ENCODE peak calls at places on chromosomes 6 and 20, in eight cellular contexts. Z is body of pancreas, O is ovary, T is neural progenitor cell, L is cardiac muscle cell, V is stomach, B is trophoblast cell, X is mesendoderm. D is an unnamed sample.

GRCh38 chr20:18156045-18156444 is 18.4 kb downstream of the KAT14 start:
- DNase-seq in Z (no peak), O (no peak), T (no peak), L (no peak), V (no peak), B (no peak), X (no peak), D (no peak)

GRCh38 chr6:148218542-148219258 is 123.9 kb upstream of the SASH1 start:
- DNase-seq in Z (no peak), O (no peak), T (no peak), L (no peak), V (no peak), B (no peak), X (no peak), D (no peak)

GRCh38 chr20:59745716-59746115 is 141.4 kb downstream of the PHACTR3 start:
- DNase-seq in Z (no peak), O (no peak), T (no peak), L (no peak), V (no peak), B (no peak), X (no peak), D (no peak)

GRCh38 chr6:125944434-125944816 is 12.1 kb upstream of the HINT3 start:
- DNase-seq in Z (peak), O (no peak), T (no peak), L (no peak), V (peak), B (no peak), X (no peak), D (no peak)

GRCh38 chr20:35055445-35056276 is 36.9 kb downstream of the TRPC4AP start:
- DNase-seq in Z (no peak), O (no peak), T (no peak), L (peak), V (no peak), B (no peak), X (no peak), D (no peak)

GRCh38 chr6:126235363-126235762 is 104.6 kb upstream of the CENPW start:
- DNase-seq in Z (no peak), O (no peak), T (no peak), L (no peak), V (no peak), B (no peak), X (no peak), D (no peak)

GRCh38 chr6:81105998-81106397 is 646.5 kb downstream of the TENT5A start:
- DNase-seq in Z (no peak), O (no peak), T (no peak), L (no peak), V (no peak), B (no peak), X (peak), D (no peak)

GRCh38 chr6:161303628-161304340 is 29.9 kb upstream of the AGPAT4 start:
- DNase-seq in Z (no peak), O (no peak), T (no peak), L (no peak), V (no peak), B (no peak), X (no peak), D (no peak)

GRCh38 chr6:71420693-71421328 is 132.2 kb downstream of the OGFRL1 start:
- DNase-seq in Z (peak), O (peak), T (peak), L (peak), V (peak), B (peak), X (peak), D (peak)

GRCh38 chr6:97095466-97095865 is 170.9 kb downstream of the KLHL32 start:
- DNase-seq in Z (no peak), O (no peak), T (no peak), L (no peak), V (no peak), B (peak), X (no peak), D (no peak)

GRCh38 chr20:37669062-37669772 is 24.6 kb upstream of the CTNNBL1 start:
- DNase-seq in Z (no peak), O (no peak), T (peak), L (no peak), V (no peak), B (no peak), X (peak), D (no peak)

GRCh38 chr20:2825770-2826169 is 9.6 kb downstream of the TMEM239 start:
- DNase-seq in Z (no peak), O (no peak), T (no peak), L (no peak), V (no peak), B (no peak), X (no peak), D (no peak)

GRCh38 chr20:35699914-35700624 is 864 bp downstream of the ROMO1 start:
- DNase-seq in Z (no peak), O (no peak), T (no peak), L (no peak), V (no peak), B (no peak), X (no peak), D (no peak)

GRCh38 chr20:1266167-1266973 is at the start of gene SNPH:
- DNase-seq in Z (peak), O (peak), T (peak), L (peak), V (peak), B (no peak), X (peak), D (peak)

GRCh38 chr6:9086331-9086730 is 651.0 kb upstream of the SLC35B3 start:
- DNase-seq in Z (no peak), O (no peak), T (no peak), L (no peak), V (no peak), B (no peak), X (no peak), D (no peak)
- H3K27ac ChIP-seq in Z (no peak), O (no peak), T (no peak), L (no peak), V (no peak), B (no peak), X (no peak), D (no peak)

DNA sequence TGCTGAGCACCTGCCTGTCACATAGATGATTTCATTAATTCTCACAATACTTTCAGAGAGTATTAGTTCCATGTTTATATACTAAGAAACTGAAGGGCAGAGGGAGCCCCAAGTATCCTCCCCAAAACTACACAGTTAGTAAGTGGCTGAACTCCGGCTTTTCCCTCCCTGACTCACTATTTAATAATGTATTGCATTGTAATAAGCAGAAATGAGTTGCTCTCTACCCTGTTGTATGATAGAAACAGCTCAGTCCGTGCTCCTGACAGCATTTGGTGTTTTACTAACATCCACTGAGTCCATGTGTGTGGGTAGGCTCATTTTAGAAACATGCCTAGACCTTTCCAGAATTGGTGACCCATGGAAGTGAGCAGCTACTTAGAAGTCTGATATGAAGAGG is 76.8 kb downstream of the OLIG3 start:
- DNase-seq in Z (no peak), O (no peak), T (no peak), L (no peak), V (no peak), B (no peak), X (no peak), D (no peak)
- H3K27ac ChIP-seq in Z (no peak), O (no peak), T (no peak), L (no peak), V (no peak), B (no peak), X (no peak), D (no peak)

DNA sequence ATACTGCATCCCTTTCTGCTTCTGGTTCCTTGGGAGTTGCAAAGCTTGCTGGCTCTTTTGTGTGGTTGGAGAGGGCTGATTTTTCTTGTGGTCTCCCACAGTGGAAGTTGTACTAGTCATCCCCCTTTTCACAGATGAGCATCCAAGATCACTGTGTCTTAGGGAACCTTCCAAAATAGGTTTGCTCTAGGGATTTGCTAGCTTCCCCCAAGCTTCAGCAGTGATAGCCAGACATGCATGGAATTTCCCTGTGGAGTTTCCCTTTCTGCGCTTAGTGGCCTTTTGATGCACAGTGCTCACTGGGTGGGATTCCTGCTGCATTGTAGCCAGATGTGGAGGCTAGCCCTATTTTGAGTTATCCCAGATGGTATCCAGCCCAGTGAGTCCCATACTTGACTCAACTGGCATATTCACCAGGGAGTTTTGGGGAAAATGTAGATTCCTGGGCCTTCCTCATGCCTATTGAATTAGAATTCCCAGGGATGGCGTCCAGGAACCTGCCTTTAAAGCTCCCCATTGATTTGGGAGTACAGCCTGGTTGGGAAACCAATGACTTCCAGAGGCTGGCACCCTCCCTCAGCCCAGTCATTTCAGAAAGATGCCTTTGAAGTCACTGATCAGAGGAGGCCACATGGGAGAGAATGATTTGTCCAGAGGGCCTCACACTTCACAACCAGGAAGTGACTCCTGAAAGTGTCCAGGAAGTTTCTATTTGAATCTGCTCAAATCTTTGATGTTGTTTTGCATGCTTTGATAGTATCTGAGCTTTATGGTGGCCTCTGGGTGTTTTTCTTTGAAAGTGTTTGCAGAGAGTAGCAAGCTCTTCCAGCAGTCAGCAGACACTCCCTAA is 25.9 kb downstream of the PPARD start:
- DNase-seq in Z (no peak), O (no peak), T (no peak), L (no peak), V (no peak), B (peak), X (no peak), D (no peak)
- H3K27ac ChIP-seq in Z (no peak), O (no peak), T (no peak), L (no peak), V (no peak), B (no peak), X (no peak), D (no peak)

GRCh38 chr20:48339986-48340884 is 487.6 kb downstream of the PREX1 start:
- DNase-seq in Z (no peak), O (no peak), T (no peak), L (no peak), V (no peak), B (no peak), X (no peak), D (no peak)
- H3K27ac ChIP-seq in Z (no peak), O (peak), T (no peak), L (no peak), V (no peak), B (no peak), X (no peak), D (no peak)

DNA sequence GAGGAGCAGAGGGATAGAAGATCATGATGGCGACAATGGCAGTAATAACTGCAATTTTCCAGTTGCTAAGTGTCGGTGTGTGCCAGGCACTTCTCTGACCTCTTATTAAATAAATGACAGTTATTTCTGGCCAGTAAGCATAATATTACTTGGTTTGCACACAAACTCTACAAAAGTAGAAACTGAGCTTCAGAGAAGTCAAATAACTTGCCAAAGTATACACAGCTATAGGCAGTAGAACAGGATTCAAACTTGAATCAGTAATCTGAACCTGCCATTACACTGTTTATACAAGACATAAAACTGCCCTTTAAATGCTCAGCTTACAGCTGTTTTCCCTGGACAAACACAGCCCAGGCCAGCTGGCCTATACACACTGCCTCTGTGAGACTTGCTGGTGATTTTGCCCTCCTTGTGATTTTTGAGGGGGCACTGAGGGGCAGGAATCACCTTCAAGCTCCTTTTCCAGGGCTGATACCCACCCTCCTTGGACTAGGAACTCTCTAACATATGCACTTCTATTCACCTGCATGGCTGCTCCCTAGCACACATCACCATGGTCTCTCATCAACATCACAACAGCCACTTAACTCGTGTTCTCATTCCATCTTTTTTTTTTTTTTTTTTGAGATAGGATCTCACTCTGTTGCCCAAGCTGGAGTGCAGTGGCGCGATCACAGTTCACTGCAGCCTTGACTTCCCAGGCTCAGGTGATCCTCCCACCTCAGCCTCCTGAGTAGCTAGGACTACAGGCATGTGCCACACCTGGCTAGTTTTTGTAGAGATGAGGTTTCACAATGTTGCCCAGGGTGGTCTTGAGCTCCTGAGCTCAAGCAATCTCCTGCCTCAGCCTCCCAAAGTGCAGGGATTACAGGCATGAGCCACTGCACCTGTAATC is 63.6 kb downstream of the SLC23A2 start:
- DNase-seq in Z (peak), O (no peak), T (no peak), L (no peak), V (peak), B (no peak), X (no peak), D (no peak)
- H3K27ac ChIP-seq in Z (no peak), O (no peak), T (no peak), L (no peak), V (no peak), B (no peak), X (no peak), D (no peak)

GRCh38 chr6:90226257-90226656 is 70.4 kb downstream of the BACH2 start:
- DNase-seq in Z (no peak), O (no peak), T (no peak), L (no peak), V (no peak), B (no peak), X (peak), D (no peak)
- H3K27ac ChIP-seq in Z (no peak), O (no peak), T (no peak), L (no peak), V (no peak), B (no peak), X (no peak), D (no peak)

GRCh38 chr20:47126709-47127108 is 229.8 kb downstream of the ZMYND8 start:
- DNase-seq in Z (no peak), O (no peak), T (no peak), L (no peak), V (no peak), B (no peak), X (no peak), D (no peak)
- H3K27ac ChIP-seq in Z (no peak), O (no peak), T (no peak), L (no peak), V (peak), B (no peak), X (no peak), D (no peak)

GRCh38 chr6:84766118-84766683 is 1.8 kb upstream of the TBX18 start:
- DNase-seq in Z (no peak), O (no peak), T (peak), L (no peak), V (no peak), B (no peak), X (peak), D (no peak)
- H3K27ac ChIP-seq in Z (no peak), O (no peak), T (no peak), L (no peak), V (no peak), B (no peak), X (no peak), D (no peak)

GRCh38 chr20:25580711-25581110 is 4.6 kb downstream of the NINL start:
- DNase-seq in Z (no peak), O (no peak), T (no peak), L (no peak), V (peak), B (no peak), X (no peak), D (no peak)

GRCh38 chr20:25573288-25574251 is 11.8 kb downstream of the NINL start:
- DNase-seq in Z (no peak), O (no peak), T (no peak), L (no peak), V (no peak), B (no peak), X (no peak), D (no peak)

GRCh38 chr20:25574411-25574810 is 10.9 kb downstream of the NINL start:
- DNase-seq in Z (no peak), O (no peak), T (no peak), L (no peak), V (no peak), B (no peak), X (peak), D (no peak)

GRCh38 chr20:25579081-25579770 is 6.1 kb downstream of the NINL start:
- DNase-seq in Z (no peak), O (no peak), T (peak), L (peak), V (no peak), B (no peak), X (peak), D (no peak)

GRCh38 chr20:25576783-25577530 is 8.4 kb downstream of the NINL start:
- DNase-seq in Z (no peak), O (no peak), T (no peak), L (no peak), V (no peak), B (no peak), X (no peak), D (no peak)
- H3K27ac ChIP-seq in Z (no peak), O (no peak), T (no peak), L (peak), V (no peak), B (no peak), X (no peak), D (no peak)

DNA sequence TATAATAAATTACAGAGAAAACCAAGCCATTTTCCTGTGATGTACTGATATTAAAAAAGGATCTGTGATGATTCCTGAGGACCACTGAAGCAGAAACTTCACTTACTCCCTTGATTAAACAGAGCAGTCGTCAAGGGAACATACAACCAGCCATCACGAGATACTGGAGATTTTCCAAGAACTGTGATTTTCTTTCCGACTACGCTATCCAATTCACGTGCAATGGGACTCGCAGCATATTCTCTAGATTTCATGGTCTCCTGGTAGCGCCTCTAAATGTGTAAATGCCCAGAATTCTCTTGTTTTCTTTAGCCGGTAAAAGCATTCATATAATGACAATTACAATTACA is 377.4 kb downstream of the PHF3 start:
- DNase-seq in Z (no peak), O (no peak), T (no peak), L (no peak), V (no peak), B (no peak), X (no peak), D (no peak)
- H3K27ac ChIP-seq in Z (no peak), O (no peak), T (no peak), L (peak), V (no peak), B (no peak), X (no peak), D (no peak)

D was measured in caudate nucleus.